ENCODE peak calls at places on chromosomes 1 and 21, in seven cellular contexts. W is ovary; N is psoas muscle; E is prostate gland; G is heart right ventricle; C is effector memory CD4-positive, alpha-beta T cell; D is gastrocnemius medialis. K is an unnamed sample.

GRCh38 chr1:61743432-61743705 is 1.1 kb downstream of the PATJ start:
- DNase-seq in E (no peak), W (no peak), D (no peak), N (no peak), G (no peak), C (no peak), K (no peak)

GRCh38 chr1:227903061-227903521 is 44.6 kb downstream of the WNT9A start:
- DNase-seq in N (peak), E (no peak), G (no peak), D (no peak), W (no peak), C (no peak), K (no peak)

GRCh38 chr1:226763741-226764264 is 24.7 kb upstream of the ITPKB start:
- DNase-seq in D (no peak), G (no peak), N (no peak), W (no peak), C (no peak), E (no peak), K (no peak)

GRCh38 chr1:200624679-200625335 is 4.3 kb upstream of the KIF14 start:
- DNase-seq in W (no peak), G (no peak), N (no peak), D (no peak), E (no peak), C (no peak), K (no peak)

GRCh38 chr1:24391882-24392603 is 21.5 kb downstream of the STPG1 start:
- DNase-seq in N (peak), D (peak), G (peak), C (peak), E (peak), W (peak), K (peak)

GRCh38 chr1:221963742-221964141 is 221.9 kb upstream of the DUSP10 start:
- DNase-seq in G (no peak), W (no peak), N (no peak), D (no peak), E (no peak), C (no peak), K (no peak)

GRCh38 chr1:64733576-64734288 is 11.1 kb upstream of the RAVER2 start:
- DNase-seq in C (no peak), W (no peak), N (no peak), E (no peak), G (no peak), D (no peak), K (no peak)

GRCh38 chr1:212479188-212479587 is 46.5 kb downstream of the NENF start:
- DNase-seq in D (no peak), G (no peak), C (no peak), W (no peak), N (no peak), E (no peak), K (no peak)

GRCh38 chr1:182603646-182604127 is 502 bp downstream of the RGS16 start:
- DNase-seq in N (no peak), D (no peak), W (peak), G (no peak), C (no peak), E (no peak), K (no peak)

GRCh38 chr1:214588963-214589597 is 13.9 kb upstream of the CENPF start:
- DNase-seq in N (no peak), C (no peak), W (no peak), E (no peak), D (peak), G (no peak), K (no peak)

GRCh38 chr1:97904528-97904927 is 16.3 kb downstream of the DPYD start:
- DNase-seq in W (no peak), N (no peak), G (no peak), C (no peak), D (no peak), E (no peak), K (no peak)

GRCh38 chr1:19799877-19800804 is at the start of gene TMCO4:
- DNase-seq in E (peak), C (no peak), G (peak), D (no peak), N (peak), W (peak), K (peak)

GRCh38 chr1:208880433-208881100 is 636.4 kb upstream of the PLXNA2 start:
- DNase-seq in E (no peak), W (no peak), G (no peak), N (no peak), C (no peak), D (no peak), K (no peak)

GRCh38 chr1:171434717-171435346 is 50.5 kb upstream of the PRRC2C start:
- DNase-seq in W (peak), C (no peak), D (no peak), G (no peak), E (no peak), N (no peak), K (peak)

GRCh38 chr1:186082235-186082937 is 292.7 kb downstream of the TPR start:
- DNase-seq in N (peak), W (peak), D (peak), E (peak), C (no peak), G (peak), K (peak)

GRCh38 chr1:226110249-226111108 is 48.0 kb downstream of the H3-3A start:
- DNase-seq in N (peak), W (peak), C (peak), E (peak), D (no peak), G (peak), K (peak)

GRCh38 chr1:233673947-233674431 is 60.1 kb downstream of the KCNK1 start:
- DNase-seq in G (no peak), W (no peak), D (no peak), E (no peak), C (no peak), N (no peak), K (no peak)

GRCh38 chr1:232271299-232271698 is 358.6 kb downstream of the SIPA1L2 start:
- DNase-seq in N (no peak), W (no peak), E (no peak), C (no peak), D (no peak), G (no peak), K (no peak)

GRCh38 chr1:85628791-85629531 is 48.4 kb downstream of the CCN1 start:
- DNase-seq in C (no peak), G (peak), W (no peak), D (no peak), E (peak), N (peak), K (no peak)

GRCh38 chr1:200923607-200924006 is 28.9 kb downstream of the INAVA start:
- DNase-seq in E (no peak), W (no peak), C (no peak), G (no peak), N (no peak), D (no peak), K (no peak)

GRCh38 chr1:21149430-21149861 is 27.3 kb downstream of the EIF4G3 start:
- DNase-seq in G (peak), W (no peak), E (peak), C (no peak), N (no peak), D (no peak), K (no peak)

GRCh38 chr21:14874379-14874778 is 190.4 kb downstream of the NRIP1 start:
- DNase-seq in G (no peak), N (no peak), W (no peak), E (no peak), D (no peak), C (no peak), K (no peak)

GRCh38 chr1:229699613-229700242 is 73.7 kb downstream of the URB2 start:
- DNase-seq in W (no peak), N (no peak), D (no peak), C (no peak), E (no peak), G (no peak), K (no peak)

GRCh38 chr1:87061742-87062156 is 147.3 kb downstream of the HS2ST1 start:
- DNase-seq in W (no peak), N (no peak), E (no peak), G (no peak), C (no peak), D (no peak), K (no peak)

GRCh38 chr1:112997781-112998180 is 41.8 kb upstream of the SLC16A1 start:
- DNase-seq in W (no peak), G (peak), C (no peak), N (no peak), E (no peak), D (no peak), K (no peak)

GRCh38 chr1:47192458-47193384 is 2.9 kb upstream of the PDZK1IP1 start:
- DNase-seq in E (peak), G (peak), W (peak), C (peak), N (peak), D (peak), K (peak)

GRCh38 chr1:112625696-112626095 is 6.1 kb downstream of the CAPZA1 start:
- DNase-seq in E (no peak), N (no peak), C (no peak), D (no peak), G (peak), W (peak), K (no peak)

GRCh38 chr1:155424091-155424490 is 103.4 kb downstream of the RUSC1 start:
- DNase-seq in D (no peak), G (no peak), N (no peak), E (no peak), C (no peak), W (no peak), K (no peak)

GRCh38 chr1:26361605-26362122 is 7.7 kb upstream of the CRYBG2 start:
- DNase-seq in D (no peak), E (no peak), C (no peak), N (peak), W (no peak), G (no peak), K (no peak)

GRCh38 chr1:48524892-48525467 is 53.0 kb upstream of the SPATA6 start:
- DNase-seq in D (no peak), C (no peak), N (no peak), G (no peak), W (no peak), E (no peak), K (no peak)

GRCh38 chr1:209576798-209577197 is 6.7 kb upstream of the CAMK1G start:
- DNase-seq in C (peak), N (peak), D (peak), E (peak), W (peak), G (peak), K (peak)

GRCh38 chr1:2212167-2212541 is 16.0 kb upstream of the SKI start:
- DNase-seq in E (no peak), W (no peak), N (peak), D (no peak), C (no peak), G (no peak), K (no peak)
- H3K4me3 ChIP-seq in E (no peak), W (peak), N (peak), D (peak), C (no peak), G (peak), K (peak)

GRCh38 chr1:8524637-8525157 is 206.8 kb downstream of the SLC45A1 start:
- DNase-seq in D (no peak), W (no peak), E (no peak), C (no peak), G (no peak), N (no peak), K (no peak)

GRCh38 chr1:8523641-8524206 is 205.8 kb downstream of the SLC45A1 start:
- DNase-seq in C (no peak), E (no peak), W (no peak), D (no peak), G (no peak), N (no peak), K (no peak)

GRCh38 chr1:8520483-8520966 is 202.6 kb downstream of the SLC45A1 start:
- DNase-seq in N (no peak), W (no peak), E (no peak), G (no peak), C (no peak), D (no peak), K (no peak)

GRCh38 chr1:8529901-8530300 is 212.0 kb downstream of the SLC45A1 start:
- DNase-seq in C (no peak), G (no peak), W (no peak), N (no peak), E (no peak), D (no peak), K (no peak)

GRCh38 chr1:8525291-8526275 is 207.7 kb downstream of the SLC45A1 start:
- DNase-seq in E (peak), C (peak), N (peak), W (peak), D (peak), G (peak), K (peak)
- H3K4me3 ChIP-seq in E (peak), C (peak), N (peak), W (peak), D (peak), G (peak), K (peak)

DNA sequence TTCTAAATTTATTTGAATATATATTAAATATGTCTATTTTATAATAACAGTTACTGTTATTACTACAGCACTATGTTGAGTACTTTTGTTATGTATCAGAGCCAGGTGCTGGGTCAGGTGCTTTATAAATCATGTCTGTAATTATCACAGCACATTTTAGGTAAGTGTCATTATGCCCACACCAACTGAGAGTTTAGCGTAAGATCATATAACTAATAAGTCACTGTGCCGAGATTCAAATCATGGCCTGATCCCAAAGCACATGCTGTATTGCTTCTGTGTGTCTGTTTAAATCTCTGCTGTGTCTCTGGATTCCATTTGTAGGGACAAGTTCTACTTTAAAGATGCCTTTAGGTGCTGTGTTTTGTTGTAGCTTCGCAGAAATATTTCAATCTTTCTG is 1.9 kb downstream of the GPSM2 start:
- DNase-seq in W (no peak), G (no peak), D (no peak), C (no peak), N (no peak), E (no peak), K (no peak)
- H3K4me3 ChIP-seq in W (no peak), G (no peak), D (peak), C (no peak), N (peak), E (no peak), K (no peak)

GRCh38 chr1:158117854-158118691 is 62.6 kb upstream of the CD1D start:
- DNase-seq in C (no peak), G (peak), E (peak), W (peak), N (peak), D (no peak), K (peak)
- H3K4me3 ChIP-seq in C (no peak), G (peak), E (no peak), W (peak), N (no peak), D (no peak), K (peak)

DNA sequence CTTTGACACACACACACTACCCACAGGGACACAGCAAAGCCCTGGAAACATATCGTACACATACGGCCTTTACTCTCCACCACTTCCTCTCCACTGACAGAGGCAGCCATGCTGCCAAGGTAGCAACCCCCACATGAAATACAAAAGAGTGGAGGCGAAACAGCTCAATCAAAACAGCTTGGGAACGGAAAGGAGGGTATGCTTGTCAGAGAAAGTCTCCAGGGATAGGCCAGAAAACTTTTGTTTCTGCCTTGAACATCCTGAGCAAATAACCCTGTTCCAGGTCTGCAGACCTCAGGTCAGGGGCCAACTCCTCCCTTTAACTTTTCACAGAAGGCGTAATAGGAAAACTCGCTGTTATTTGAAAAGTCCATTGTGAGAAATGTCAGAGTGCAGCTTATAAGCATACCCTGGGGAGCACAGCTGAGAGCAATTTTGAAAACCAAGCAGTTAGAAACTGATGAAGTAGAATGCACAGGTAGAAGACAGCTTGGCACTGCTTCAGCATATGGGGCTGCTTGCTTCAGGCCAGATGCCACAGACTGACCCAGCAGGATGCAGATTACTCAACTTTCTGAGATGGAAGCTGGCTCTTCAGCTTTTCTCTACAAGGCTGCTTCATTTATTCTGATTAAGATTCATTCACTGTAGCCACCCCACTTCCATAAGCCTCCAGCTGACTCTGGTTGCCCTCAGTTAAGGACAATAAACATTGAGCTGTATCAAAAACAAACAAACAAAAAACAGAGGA is 18.0 kb downstream of the KIAA0319L start:
- DNase-seq in C (no peak), G (no peak), E (no peak), D (no peak), N (no peak), W (no peak), K (no peak)
- H3K4me3 ChIP-seq in C (no peak), G (peak), E (no peak), D (no peak), N (no peak), W (no peak), K (no peak)

K was measured in right atrium auricular region.